ENCODE peak calls at places on chromosomes 1 and 21, in four cellular contexts. Q is left ventricle myocardium superior, I is hippocampal formation, T is GM12891. J is an unnamed sample.

GRCh38 chr1:183214021-183214970 is 28.2 kb downstream of the LAMC2 start:
- DNase-seq in Q (no peak), I (no peak), T (no peak), J (no peak)

GRCh38 chr1:155859881-155860841 is 794 bp downstream of the SYT11 start:
- DNase-seq in Q (peak), I (peak), T (peak), J (peak)

GRCh38 chr1:154497026-154497806 is 4.8 kb upstream of the TDRD10 start:
- DNase-seq in Q (no peak), I (no peak), T (no peak), J (peak)

GRCh38 chr1:17055801-17056200 is 2.0 kb upstream of the SDHB start:
- DNase-seq in Q (no peak), I (no peak), T (no peak), J (no peak)

GRCh38 chr21:36747114-36747814 is 48.3 kb downstream of the SIM2 start:
- DNase-seq in Q (no peak), I (no peak), T (no peak), J (no peak)

GRCh38 chr1:234551032-234551378 is 59.0 kb downstream of the IRF2BP2 start:
- DNase-seq in Q (no peak), I (no peak), T (no peak), J (no peak)

GRCh38 chr1:15469836-15470495 is 5.9 kb upstream of the CELA2B start:
- DNase-seq in Q (no peak), I (peak), T (no peak), J (no peak)

GRCh38 chr21:14603202-14603601 is 57.1 kb upstream of the SAMSN1 start:
- DNase-seq in Q (no peak), I (no peak), T (no peak), J (no peak)

GRCh38 chr1:8379513-8380186 is 61.7 kb downstream of the SLC45A1 start:
- DNase-seq in Q (no peak), I (no peak), T (no peak), J (no peak)

GRCh38 chr1:96533820-96534219 is 187.8 kb upstream of the PTBP2 start:
- DNase-seq in Q (no peak), I (no peak), T (no peak), J (no peak)

GRCh38 chr1:63940440-63940839 is 166.6 kb downstream of the ROR1 start:
- DNase-seq in Q (no peak), I (no peak), T (no peak), J (no peak)

GRCh38 chr21:14120091-14120734 is 90.5 kb downstream of the LIPI start:
- DNase-seq in Q (peak), I (peak), T (no peak), J (no peak)

GRCh38 chr1:195954848-195955247 is 653.4 kb downstream of the KCNT2 start:
- DNase-seq in Q (peak), I (no peak), T (no peak), J (peak)

GRCh38 chr1:234840253-234840652 is 230.3 kb upstream of the IRF2BP2 start:
- DNase-seq in Q (no peak), I (no peak), T (no peak), J (no peak)

GRCh38 chr1:66247415-66248208 is 286.3 kb upstream of the SGIP1 start:
- DNase-seq in Q (no peak), I (no peak), T (no peak), J (no peak)

GRCh38 chr1:51669191-51669590 is 52.3 kb downstream of the OSBPL9 start:
- DNase-seq in Q (no peak), I (no peak), T (no peak), J (no peak)

GRCh38 chr1:112397051-112397471 is 1.0 kb downstream of the CTTNBP2NL start:
- DNase-seq in Q (no peak), I (no peak), T (no peak), J (no peak)

GRCh38 chr1:75440274-75440673 is 170.6 kb downstream of the SLC44A5 start:
- DNase-seq in Q (no peak), I (no peak), T (no peak), J (no peak)

GRCh38 chr1:9890224-9890731 is 19.8 kb downstream of the CTNNBIP1 start:
- DNase-seq in Q (peak), I (no peak), T (no peak), J (peak)

GRCh38 chr21:39079617-39080016 is 103.6 kb downstream of the PSMG1 start:
- DNase-seq in Q (peak), I (peak), T (no peak), J (peak)